ENCODE peak calls at places on chromosomes 2 and 18, in four cellular contexts. T is K562, S is HL-60, M is GM12878. Y is an unnamed sample.
A peak's percentile ranks its signal among the peaks of the same experiment; 100 is the strongest.

GRCh38 chr18:63132819-63133200 is 186.8 kb downstream of the BCL2 start:
- DNase-seq in S (no peak), T (no peak), M (no peak), Y (no peak)

GRCh38 chr2:234335676-234336228 is 161.1 kb downstream of the ARL4C start:
- DNase-seq in S (peak; percentile 78), M (no peak), T (no peak), Y (no peak)

GRCh38 chr2:8202139-8202538 is 479.7 kb upstream of the ID2 start:
- DNase-seq in S (no peak), T (no peak), M (peak; percentile 71), Y (peak; percentile 25)

GRCh38 chr2:128414351-128414750 is 95.7 kb upstream of the HS6ST1 start:
- DNase-seq in T (no peak), S (no peak), M (no peak), Y (no peak)

GRCh38 chr2:190534310-190535118 is at the start of gene NEMP2:
- DNase-seq in M (no peak), S (peak; percentile 77), T (peak; percentile 87), Y (peak; percentile 69)

GRCh38 chr2:9114457-9114856 is 92.2 kb upstream of the ASAP2 start:
- DNase-seq in M (no peak), T (peak; percentile 27), S (no peak), Y (no peak)

GRCh38 chr2:11128258-11128951 is 26.9 kb upstream of the SLC66A3 start:
- DNase-seq in S (no peak), M (no peak), T (no peak), Y (no peak)

GRCh38 chr2:9327873-9328352 is 95.4 kb downstream of the ITGB1BP1 start:
- DNase-seq in S (no peak), T (peak; percentile 25), M (no peak), Y (no peak)

GRCh38 chr2:9771481-9772017 is 71.7 kb upstream of the TAF1B start:
- DNase-seq in M (no peak), S (no peak), T (no peak), Y (no peak)

GRCh38 chr2:159613515-159614336 is 2.6 kb downstream of the BAZ2B start:
- DNase-seq in M (no peak), S (no peak), T (peak; percentile 52), Y (no peak)

GRCh38 chr2:36445191-36445590 is 89.6 kb downstream of the CRIM1 start:
- DNase-seq in M (no peak), T (no peak), S (no peak), Y (no peak)

GRCh38 chr2:84314901-84315330 is 144.2 kb downstream of the SUCLG1 start:
- DNase-seq in S (peak; percentile 78), T (peak; percentile 85), M (peak; percentile 15), Y (peak; percentile 28)

DNA sequence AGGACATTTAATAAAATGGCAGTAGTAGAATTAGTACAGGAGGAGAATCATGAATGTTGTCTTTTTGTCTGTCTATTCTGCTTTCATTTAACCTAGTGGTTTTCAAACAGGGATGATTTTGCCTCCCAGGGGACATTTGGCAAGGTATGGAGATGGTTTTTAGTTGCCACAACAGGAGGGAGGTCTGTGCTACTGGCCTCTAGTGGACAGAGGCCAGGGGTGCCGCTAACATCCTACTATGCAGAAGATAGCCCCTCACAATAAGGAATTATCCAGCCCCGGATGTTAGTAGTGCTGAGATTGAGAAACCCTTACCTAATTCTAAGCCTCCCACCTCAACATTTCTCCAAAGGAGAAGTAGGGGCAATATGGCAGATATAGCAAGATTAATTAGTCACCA is 18.3 kb downstream of the FASTKD2 start:
- DNase-seq in S (no peak), M (no peak), T (no peak), Y (no peak)
- TF ChIP-seq SPI1 in S (no peak), M (no peak), T (no peak), Y (no peak)

GRCh38 chr2:54416166-54416798 is 39.8 kb upstream of the SPTBN1 start:
- DNase-seq in M (no peak), T (peak; percentile 16), S (no peak), Y (no peak)
- TF ChIP-seq SPI1 in M (no peak), T (peak; percentile 58), S (no peak), Y (no peak)

GRCh38 chr18:47036298-47036874 is 965 bp upstream of the ELOA2 start:
- DNase-seq in T (peak; percentile 39), M (no peak), S (peak; percentile 24), Y (no peak)
- TF ChIP-seq SPI1 in T (no peak), M (no peak), S (no peak), Y (no peak)

GRCh38 chr2:98736464-98736889 is 5.5 kb upstream of the MGAT4A start:
- DNase-seq in S (no peak), T (no peak), M (no peak), Y (no peak)
- TF ChIP-seq SPI1 in S (no peak), T (no peak), M (no peak), Y (no peak)

GRCh38 chr18:48832961-48833700 is 117.6 kb downstream of the SMAD7 start:
- DNase-seq in M (no peak), T (no peak), S (peak; percentile 73), Y (no peak)
- TF ChIP-seq SPI1 in M (peak; percentile 2), T (no peak), S (peak; percentile 54), Y (no peak)

Y was measured in GM12891.